ENCODE peak calls at places on chromosomes 13 and 19, in four cellular contexts. X is RWPE2, W is heart left ventricle, Q is aorta. E is an unnamed sample.

GRCh38 chr13:41682001-41682400 is 224.7 kb downstream of the RGCC start:
- ATAC-seq in X (no peak), W (no peak), Q (no peak), E (no peak)

GRCh38 chr19:16360738-16361137 is 36.1 kb downstream of the KLF2 start:
- ATAC-seq in X (no peak), W (no peak), Q (no peak), E (no peak)

GRCh38 chr19:54952591-54953344 is 5.4 kb upstream of the NLRP7 start:
- ATAC-seq in X (peak; percentile 81), W (no peak), Q (no peak), E (no peak)

GRCh38 chr13:95552539-95553270 is at the start of gene CLDN10:
- ATAC-seq in X (no peak), W (no peak), Q (peak; percentile 22), E (peak; percentile 43)

GRCh38 chr13:73952683-73953082 is 181.5 kb downstream of the KLF12 start:
- ATAC-seq in X (no peak), W (no peak), Q (no peak), E (no peak)

GRCh38 chr13:26996965-26997752 is 174.5 kb downstream of the USP12 start:
- ATAC-seq in X (no peak), W (peak; percentile 79), Q (no peak), E (no peak)

GRCh38 chr13:44857061-44857460 is 132.2 kb downstream of the NUFIP1 start:
- ATAC-seq in X (peak; percentile 36), W (no peak), Q (no peak), E (no peak)

GRCh38 chr19:49631279-49631588 is 8.7 kb downstream of the RRAS start:
- ATAC-seq in X (no peak), W (peak; percentile 36), Q (peak; percentile 42), E (peak; percentile 34)

GRCh38 chr19:51258165-51258564 is 7.3 kb downstream of the SIGLECL1 start:
- ATAC-seq in X (no peak), W (no peak), Q (no peak), E (no peak)

GRCh38 chr13:49304763-49305695 is 57.3 kb downstream of the CDADC1 start:
- ATAC-seq in X (no peak), W (no peak), Q (no peak), E (no peak)